ENCODE peak calls at places on chromosomes 6 and 20, in four cellular contexts. M is PC-3, E is OCI-LY7, U is Peyer's patch. J is an unnamed sample.

GRCh38 chr6:105207524-105208269 is 27.9 kb upstream of the POPDC3 start:
- DNase-seq in U (no peak), E (no peak), M (peak), J (peak)

GRCh38 chr6:4446982-4447381 is 311.6 kb upstream of the ECI2 start:
- DNase-seq in M (peak), U (no peak), E (peak), J (peak)

GRCh38 chr6:104134876-104135275 is 724.8 kb downstream of the HACE1 start:
- DNase-seq in E (no peak), M (no peak), U (no peak), J (no peak)

GRCh38 chr20:4090756-4091331 is 75.5 kb upstream of the RNF24 start:
- DNase-seq in E (no peak), U (peak), M (no peak), J (no peak)

GRCh38 chr20:48986899-48987298 is 59.2 kb upstream of the CSE1L start:
- DNase-seq in E (no peak), U (no peak), M (peak), J (peak)

GRCh38 chr20:34310481-34311117 is 7.4 kb upstream of the AHCY start:
- DNase-seq in E (no peak), U (no peak), M (no peak), J (no peak)

GRCh38 chr6:108002365-108003221 is 44.6 kb upstream of the SEC63 start:
- DNase-seq in M (peak), E (no peak), U (peak), J (peak)

GRCh38 chr6:52544325-52545022 is 32.4 kb downstream of the TRAM2 start:
- DNase-seq in E (no peak), U (no peak), M (peak), J (no peak)

GRCh38 chr6:43644940-43645612 is at the start of gene RSPH9:
- DNase-seq in E (no peak), M (no peak), U (peak), J (no peak)

GRCh38 chr20:61929561-61929960 is 136.1 kb downstream of the TAF4 start:
- DNase-seq in E (no peak), M (no peak), U (no peak), J (no peak)

GRCh38 chr6:102417368-102417767 is 1023.9 kb downstream of the GRIK2 start:
- DNase-seq in U (no peak), M (no peak), E (no peak), J (no peak)

GRCh38 chr6:43061861-43062260 is 2.4 kb downstream of the KLC4 start:
- DNase-seq in U (no peak), E (no peak), M (peak), J (no peak)

GRCh38 chr20:6066582-6066981 is 12.7 kb upstream of the LRRN4 start:
- DNase-seq in U (no peak), E (no peak), M (no peak), J (no peak)

GRCh38 chr6:35173068-35174042 is 32.2 kb upstream of the TCP11 start:
- DNase-seq in M (peak), U (no peak), E (no peak), J (no peak)

GRCh38 chr20:58891686-58892125 is 39.2 kb downstream of the GNAS start:
- DNase-seq in U (peak), E (peak), M (peak), J (peak)

GRCh38 chr6:13352165-13352564 is 23.8 kb upstream of the TBC1D7 start:
- DNase-seq in M (no peak), E (no peak), U (no peak), J (no peak)

GRCh38 chr6:13354331-13355042 is 26.1 kb upstream of the TBC1D7 start:
- DNase-seq in M (peak), E (peak), U (no peak), J (peak)

GRCh38 chr6:13357551-13358075 is 29.3 kb upstream of the TBC1D7 start:
- DNase-seq in M (no peak), E (no peak), U (no peak), J (no peak)

GRCh38 chr6:13355969-13356368 is 27.6 kb upstream of the TBC1D7 start:
- DNase-seq in E (peak), U (no peak), M (no peak), J (peak)

GRCh38 chr6:13355043-13355945 is 27.0 kb upstream of the TBC1D7 start:
- DNase-seq in U (no peak), M (peak), E (peak), J (peak)
- TF ChIP-seq CTCF in U (no peak), M (no peak), E (no peak), J (no peak)

GRCh38 chr6:16819752-16820151 is 58.5 kb upstream of the ATXN1 start:
- DNase-seq in M (peak), E (no peak), U (no peak), J (peak)
- TF ChIP-seq CTCF in M (peak), E (peak), U (no peak), J (peak)

DNA sequence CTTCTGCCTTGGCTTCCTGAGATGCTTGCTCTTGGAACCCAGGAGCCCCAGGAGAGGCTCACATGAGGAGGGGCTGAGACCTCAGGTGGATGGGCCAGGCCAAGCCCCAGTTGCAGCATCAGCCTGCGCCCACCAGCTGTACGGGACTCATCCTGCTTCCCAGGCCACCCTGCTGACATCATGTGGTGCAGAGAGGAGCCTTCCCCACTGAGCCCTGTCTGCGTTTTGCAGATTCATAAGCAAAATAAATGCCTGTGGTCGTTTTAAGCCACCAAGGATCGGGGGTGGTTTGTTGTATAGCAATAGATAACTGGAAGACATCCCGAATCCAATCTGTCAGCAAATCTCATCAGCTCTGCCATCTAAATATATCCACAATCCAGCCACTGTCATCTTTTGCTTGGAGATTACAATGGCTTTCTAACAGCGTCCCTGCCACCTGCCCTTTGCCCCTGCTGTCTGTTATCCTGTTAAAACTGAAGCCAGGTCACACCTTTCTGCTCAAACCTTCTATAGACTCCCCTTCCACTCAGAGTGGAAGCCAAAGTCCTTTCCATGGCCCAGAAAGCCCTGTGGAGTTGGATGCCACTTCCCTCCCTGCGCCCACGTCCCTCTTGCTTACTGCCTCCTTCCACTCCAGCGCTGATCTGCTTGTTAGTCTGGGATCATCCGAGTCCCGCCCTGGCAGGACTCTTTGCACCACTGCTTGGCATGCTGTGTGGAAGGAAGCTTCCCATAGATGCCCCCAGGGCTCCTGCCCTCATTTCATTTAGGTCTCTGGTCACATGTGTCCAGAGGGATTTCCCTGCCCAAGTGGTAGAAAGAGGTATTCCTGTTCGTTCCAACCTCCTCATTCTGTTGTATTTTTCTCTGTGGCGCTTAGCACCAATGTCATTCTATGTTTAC is 24.0 kb upstream of the MLN start:
- DNase-seq in U (no peak), E (no peak), M (peak), J (no peak)
- TF ChIP-seq CTCF in U (no peak), E (no peak), M (no peak), J (no peak)

DNA sequence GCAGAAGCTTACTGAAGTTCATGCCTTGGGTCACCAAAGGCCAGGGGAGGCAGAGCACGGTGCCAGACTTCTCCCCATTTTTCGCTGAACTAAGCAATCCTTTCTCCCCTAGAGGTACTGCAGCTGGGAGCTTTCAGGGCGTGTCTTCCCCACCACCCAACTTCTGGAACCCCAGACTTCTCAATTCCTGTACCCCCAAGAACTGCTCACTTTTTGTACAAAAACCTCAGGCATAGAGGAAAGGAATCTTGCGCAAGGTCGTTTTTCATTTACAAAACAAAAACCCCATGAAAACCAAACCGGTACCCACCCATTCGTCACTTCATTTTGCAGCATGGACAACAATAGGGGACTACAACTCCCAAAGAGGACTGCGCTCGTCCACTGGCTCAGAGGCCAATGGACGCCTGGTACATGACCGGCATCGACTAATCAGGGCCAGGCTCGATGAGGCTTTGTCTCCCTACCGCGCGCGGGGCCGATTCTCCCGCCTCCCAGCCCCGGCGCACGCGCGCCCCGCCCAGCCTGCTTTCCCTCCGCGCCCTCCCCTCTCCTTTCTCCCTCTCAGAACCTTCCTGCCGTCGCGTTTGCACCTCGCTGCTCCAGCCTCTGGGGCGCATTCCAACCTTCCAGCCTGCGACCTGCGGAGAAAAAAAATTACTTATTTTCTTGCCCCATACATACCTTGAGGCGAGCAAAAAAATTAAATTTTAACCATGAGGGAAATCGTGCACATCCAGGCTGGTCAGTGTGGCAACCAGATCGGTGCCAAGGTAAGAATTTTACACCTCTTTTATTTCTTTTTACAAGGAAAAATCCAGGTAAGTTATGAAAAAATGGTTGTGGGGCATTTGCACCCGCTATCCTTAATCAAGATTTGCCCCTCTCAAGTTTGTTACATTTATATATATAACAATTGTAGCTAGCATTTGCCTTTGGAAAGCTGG is at the start of gene TUBB:
- DNase-seq in U (peak), E (peak), M (peak), J (peak)
- TF ChIP-seq CTCF in U (no peak), E (no peak), M (no peak), J (no peak)

DNA sequence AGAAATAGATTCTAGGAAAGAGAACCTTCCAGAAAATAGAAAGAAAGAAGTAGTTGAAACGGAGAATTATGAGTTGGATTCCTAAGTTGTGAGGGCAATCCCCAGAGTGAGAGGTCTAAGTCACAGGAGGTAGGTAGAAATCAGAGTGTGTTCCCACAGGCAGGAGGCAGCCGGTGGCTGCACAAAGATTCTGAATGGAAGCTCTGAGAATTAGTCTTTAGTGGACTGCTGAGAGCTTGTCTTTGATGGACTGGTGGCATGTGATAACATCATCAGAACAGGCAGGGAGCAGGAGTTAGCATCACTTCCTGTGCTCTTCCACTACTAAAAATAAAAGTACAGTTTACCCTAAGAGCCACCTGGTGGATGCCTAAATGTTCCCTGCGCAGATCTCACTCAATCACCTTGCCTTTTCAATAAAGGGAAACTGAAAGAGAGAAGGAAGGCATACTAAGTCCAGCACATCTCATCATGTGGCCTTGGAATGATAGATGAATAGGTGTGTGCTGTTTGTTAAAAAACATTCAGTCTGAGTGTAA is 294.6 kb upstream of the POU3F2 start:
- DNase-seq in M (peak), E (peak), U (no peak), J (no peak)
- TF ChIP-seq CTCF in M (peak), E (peak), U (no peak), J (no peak)

GRCh38 chr20:53957421-53958172 is 112.8 kb downstream of the BCAS1 start:
- DNase-seq in U (no peak), M (peak), E (peak), J (no peak)
- TF ChIP-seq CTCF in U (no peak), M (peak), E (peak), J (no peak)

GRCh38 chr6:150924808-150925654 is 59.5 kb downstream of the MTHFD1L start:
- DNase-seq in M (no peak), E (no peak), U (no peak), J (no peak)

GRCh38 chr6:150925655-150925928 is 60.1 kb downstream of the MTHFD1L start:
- DNase-seq in U (no peak), M (no peak), E (no peak), J (no peak)

GRCh38 chr6:150919938-150920337 is 54.4 kb downstream of the MTHFD1L start:
- DNase-seq in E (no peak), M (no peak), U (no peak), J (no peak)

GRCh38 chr6:150922137-150922536 is 56.6 kb downstream of the MTHFD1L start:
- DNase-seq in M (peak), U (no peak), E (no peak), J (no peak)
- TF ChIP-seq CTCF in M (no peak), U (no peak), E (no peak), J (no peak)

GRCh38 chr6:136491674-136492235 is 58.5 kb downstream of the MAP7 start:
- DNase-seq in E (no peak), U (no peak), M (no peak), J (no peak)

GRCh38 chr6:136492409-136492808 is 57.8 kb downstream of the MAP7 start:
- DNase-seq in M (no peak), U (no peak), E (no peak), J (no peak)

GRCh38 chr6:136491251-136491650 is 59.0 kb downstream of the MAP7 start:
- DNase-seq in E (no peak), U (no peak), M (no peak), J (no peak)

GRCh38 chr6:136499370-136499769 is 50.9 kb downstream of the MAP7 start:
- DNase-seq in U (no peak), M (no peak), E (no peak), J (no peak)

GRCh38 chr6:136494710-136495109 is 55.5 kb downstream of the MAP7 start:
- DNase-seq in M (no peak), E (no peak), U (no peak), J (no peak)
- TF ChIP-seq CTCF in M (no peak), E (no peak), U (no peak), J (no peak)

GRCh38 chr6:112086744-112087135 is 542 bp downstream of the TUBE1 start:
- DNase-seq in U (no peak), M (peak), E (peak), J (peak)
- TF ChIP-seq CTCF in U (no peak), M (peak), E (peak), J (peak)

GRCh38 chr20:11267131-11267761 is 593.4 kb upstream of the JAG1 start:
- DNase-seq in U (no peak), M (peak), E (no peak), J (peak)
- TF ChIP-seq CTCF in U (no peak), M (no peak), E (no peak), J (no peak)